ENCODE peak calls at places on chromosomes 6 and 20, in seven cellular contexts. A is GM06990, E is ovary, M is kidney, W is right atrium auricular region, Q is ascending aorta, L is AG04450. H is an unnamed sample.

GRCh38 chr20:23246682-23247664 is 103.6 kb upstream of the NXT1 start:
- DNase-seq in A (no peak), E (peak; percentile 17), M (no peak), W (peak; percentile 78), Q (no peak), L (no peak), H (no peak)

GRCh38 chr20:2798814-2799213 is 1.6 kb downstream of the CPXM1 start:
- DNase-seq in A (no peak), E (no peak), M (no peak), W (no peak), Q (no peak), L (no peak), H (no peak)

GRCh38 chr20:1295276-1295930 is 29.3 kb downstream of the SNPH start:
- DNase-seq in A (no peak), E (no peak), M (peak; percentile 49), W (no peak), Q (no peak), L (no peak), H (peak; percentile 79)

GRCh38 chr6:145034664-145035063 is 700.7 kb downstream of the EPM2A start:
- DNase-seq in A (no peak), E (no peak), M (no peak), W (no peak), Q (no peak), L (no peak), H (no peak)

GRCh38 chr6:1197309-1197708 is 114.6 kb upstream of the FOXQ1 start:
- DNase-seq in A (no peak), E (no peak), M (no peak), W (no peak), Q (no peak), L (no peak), H (no peak)

GRCh38 chr20:45987108-45987780 is 15.2 kb upstream of the ZNF335 start:
- DNase-seq in A (peak; percentile 69), E (no peak), M (peak; percentile 89), W (no peak), Q (no peak), L (no peak), H (no peak)

GRCh38 chr6:35539223-35539622 is 26.5 kb upstream of the TULP1 start:
- DNase-seq in A (no peak), E (no peak), M (no peak), W (no peak), Q (no peak), L (no peak), H (no peak)

GRCh38 chr6:41182069-41183034 is 18.6 kb downstream of the TREML2 start:
- DNase-seq in A (no peak), E (no peak), M (no peak), W (peak; percentile 61), Q (no peak), L (peak; percentile 4), H (no peak)

GRCh38 chr20:43515628-43516027 is 8.1 kb downstream of the L3MBTL1 start:
- DNase-seq in A (no peak), E (no peak), M (no peak), W (no peak), Q (no peak), L (no peak), H (no peak)

GRCh38 chr20:47334022-47334551 is 22.4 kb downstream of the ZMYND8 start:
- DNase-seq in A (no peak), E (no peak), M (no peak), W (no peak), Q (no peak), L (peak; percentile 75), H (no peak)

DNA sequence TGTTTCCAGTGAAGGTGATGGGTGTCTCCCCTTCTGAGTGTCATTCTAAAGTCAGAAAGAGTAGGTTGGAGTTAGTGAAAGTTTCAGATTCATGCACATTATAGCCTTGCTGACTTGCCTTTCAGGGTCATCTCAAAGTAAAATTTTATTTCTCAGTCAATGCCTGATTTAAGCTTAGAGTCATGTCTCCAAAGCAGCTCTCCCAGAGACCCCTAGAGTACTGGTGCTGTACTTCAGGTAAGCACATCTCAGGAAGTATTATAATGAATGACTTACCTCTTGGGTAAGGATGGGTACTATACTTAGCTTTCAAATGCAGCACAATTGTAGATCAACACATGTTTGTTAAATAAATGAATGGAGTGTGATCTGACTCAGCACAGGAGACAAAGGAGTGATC is 116.0 kb downstream of the TBX18 start:
- DNase-seq in A (no peak), E (no peak), M (no peak), W (no peak), Q (no peak), L (no peak), H (no peak)
- TF ChIP-seq CTCF in A (no peak), E (no peak), M (no peak), W (no peak), Q (no peak), L (no peak), H (no peak)

GRCh38 chr6:99195986-99196655 is 153.4 kb downstream of the FAXC start:
- DNase-seq in A (no peak), E (no peak), M (no peak), W (no peak), Q (no peak), L (no peak), H (no peak)

GRCh38 chr6:99187429-99187828 is 162.0 kb downstream of the FAXC start:
- DNase-seq in A (no peak), E (no peak), M (no peak), W (no peak), Q (no peak), L (no peak), H (no peak)

GRCh38 chr6:99189823-99190721 is 159.4 kb downstream of the FAXC start:
- DNase-seq in A (peak; percentile 44), E (no peak), M (no peak), W (no peak), Q (no peak), L (no peak), H (no peak)

GRCh38 chr6:99192561-99192960 is 156.9 kb downstream of the FAXC start:
- DNase-seq in A (no peak), E (no peak), M (no peak), W (no peak), Q (no peak), L (no peak), H (no peak)
- TF ChIP-seq CTCF in A (no peak), E (no peak), M (no peak), W (no peak), Q (no peak), L (no peak), H (no peak)

DNA sequence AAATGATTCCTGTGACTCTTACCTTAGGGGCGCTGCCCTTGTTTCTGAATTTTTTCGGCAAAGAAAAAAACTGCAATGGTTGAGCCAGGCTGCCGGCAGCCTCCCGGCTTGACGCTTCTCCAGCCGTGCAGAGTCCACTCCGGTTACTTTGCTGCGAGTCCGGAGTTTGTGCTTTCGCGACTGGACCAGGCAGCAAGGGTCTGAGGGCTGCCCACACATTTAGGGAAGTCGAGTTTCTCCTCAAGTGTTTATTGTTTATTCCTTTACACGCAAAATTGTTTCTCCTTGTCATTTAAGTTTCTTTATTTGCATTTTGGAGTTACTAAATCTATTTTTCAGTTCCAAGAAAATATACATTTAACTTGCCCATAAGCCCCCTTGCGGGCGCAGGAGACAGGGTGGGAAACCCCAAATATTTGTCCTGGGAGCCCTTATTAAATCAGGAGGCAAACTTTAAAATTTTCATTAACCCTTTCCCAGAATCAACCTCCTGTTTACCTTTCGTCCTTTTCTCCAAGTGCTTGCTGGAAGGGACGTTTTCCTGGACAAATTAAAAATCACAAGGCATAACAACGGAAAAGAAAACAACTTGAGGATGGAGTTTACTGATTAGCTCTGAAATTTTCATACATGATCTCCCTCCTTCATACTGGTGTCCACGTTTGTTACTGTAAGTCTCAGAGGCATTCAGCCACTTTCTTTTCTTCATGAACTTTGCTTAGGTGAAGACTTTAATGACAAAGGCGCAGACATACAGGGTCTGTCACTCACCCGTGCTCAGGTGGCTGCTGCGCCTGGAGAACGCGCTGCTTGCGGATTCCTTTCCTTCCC is 1.7 kb upstream of the PDE10A start:
- DNase-seq in A (no peak), E (no peak), M (no peak), W (no peak), Q (no peak), L (no peak), H (no peak)
- TF ChIP-seq CTCF in A (no peak), E (no peak), M (no peak), W (no peak), Q (no peak), L (no peak), H (peak; percentile 65)

GRCh38 chr6:63307581-63308246 is 12.1 kb downstream of the LGSN start:
- DNase-seq in A (peak; percentile 8), E (no peak), M (no peak), W (no peak), Q (no peak), L (peak; percentile 23), H (no peak)
- TF ChIP-seq CTCF in A (peak; percentile 66), E (no peak), M (peak; percentile 29), W (no peak), Q (peak; percentile 6), L (peak; percentile 68), H (peak; percentile 76)